ENCODE peak calls at places on chromosomes 11 and 22, in seven cellular contexts. T is HCT116, P is H1, F is GM12878, S is A549, X is HepG2, Y is K562. J is an unnamed sample. For H3K4me1, the result is how much of the 10 kb centered on the place peaks cover.

GRCh38 chr22:18042685-18043084 is 18.3 kb upstream of the MICAL3 start:
- DNase-seq in X (no peak), T (no peak), S (no peak), Y (no peak), P (no peak), F (no peak), J (no peak)

GRCh38 chr11:21654091-21654490 is 538.8 kb upstream of the ANO5 start:
- DNase-seq in Y (no peak), F (no peak), S (no peak), P (no peak), T (no peak), X (no peak), J (no peak)

GRCh38 chr11:124801014-124801413 is 808 bp upstream of the MSANTD2 start:
- DNase-seq in Y (no peak), S (no peak), P (no peak), X (no peak), F (no peak), T (no peak), J (peak)

GRCh38 chr11:95084509-95084908 is 5.1 kb upstream of the ENDOD1 start:
- DNase-seq in F (no peak), S (no peak), P (no peak), Y (no peak), T (no peak), X (no peak), J (no peak)

GRCh38 chr11:63839508-63840355 is 822 bp downstream of the MARK2 start:
- DNase-seq in X (no peak), P (no peak), F (no peak), Y (no peak), T (no peak), S (no peak), J (peak)

GRCh38 chr11:19646308-19646707 is 66.3 kb upstream of the NAV2 start:
- DNase-seq in X (no peak), Y (no peak), P (no peak), S (no peak), F (no peak), T (no peak), J (no peak)

GRCh38 chr11:119370486-119371046 is 10.9 kb downstream of the USP2 start:
- DNase-seq in S (no peak), P (no peak), X (peak), T (no peak), Y (no peak), F (no peak), J (no peak)

GRCh38 chr11:123702137-123702536 is 39.3 kb downstream of the ZNF202 start:
- DNase-seq in T (no peak), S (no peak), P (no peak), F (peak), X (no peak), Y (no peak), J (no peak)

GRCh38 chr11:47257518-47258316 is at the start of gene NR1H3:
- DNase-seq in T (no peak), F (no peak), Y (peak), P (peak), X (peak), S (peak), J (peak)

GRCh38 chr11:35511666-35512065 is 13.8 kb downstream of the PAMR1 start:
- DNase-seq in F (no peak), Y (no peak), T (no peak), X (no peak), S (peak), P (no peak), J (no peak)

GRCh38 chr11:62104816-62105610 is 18.8 kb upstream of the INCENP start:
- DNase-seq in F (no peak), P (no peak), T (no peak), S (no peak), Y (peak), X (no peak), J (peak)

GRCh38 chr11:20770421-20770935 is 101.1 kb downstream of the NELL1 start:
- DNase-seq in P (no peak), Y (no peak), T (no peak), X (no peak), F (no peak), S (no peak), J (no peak)

GRCh38 chr11:76288166-76288978 is 82.1 kb upstream of the WNT11 start:
- DNase-seq in F (no peak), Y (no peak), S (no peak), T (no peak), X (no peak), P (no peak), J (peak)

GRCh38 chr22:47918276-47918928 is 1156.0 kb downstream of the TBC1D22A start:
- DNase-seq in S (no peak), P (no peak), X (no peak), T (no peak), F (peak), Y (no peak), J (no peak)

GRCh38 chr22:35023692-35024363 is 42.1 kb upstream of the ISX start:
- DNase-seq in Y (peak), F (no peak), S (peak), X (no peak), P (peak), T (peak), J (no peak)

GRCh38 chr11:57438345-57439280 is 11.7 kb upstream of the SLC43A3 start:
- DNase-seq in S (no peak), F (no peak), Y (no peak), T (no peak), P (no peak), X (peak), J (no peak)

GRCh38 chr22:26435327-26436093 is 6.5 kb downstream of the ASPHD2 start:
- DNase-seq in X (no peak), S (no peak), Y (no peak), P (no peak), F (no peak), T (no peak), J (no peak)

GRCh38 chr11:105181100-105181499 is 41.5 kb upstream of the CARD18 start:
- DNase-seq in T (no peak), P (no peak), F (no peak), S (no peak), Y (no peak), X (no peak), J (peak)

GRCh38 chr22:27718186-27719032 is 83.1 kb downstream of the MN1 start:
- DNase-seq in S (peak), X (peak), T (peak), F (no peak), P (no peak), Y (peak), J (peak)

GRCh38 chr11:22703561-22703960 is 37.1 kb downstream of the GAS2 start:
- DNase-seq in S (no peak), P (no peak), X (peak), F (no peak), T (no peak), Y (no peak), J (peak)

GRCh38 chr11:113014731-113015455 is 53.7 kb downstream of the NCAM1 start:
- DNase-seq in P (no peak), Y (no peak), X (no peak), T (no peak), F (no peak), S (no peak), J (no peak)

GRCh38 chr11:123194308-123195181 is 503 bp downstream of the CLMP start:
- DNase-seq in S (no peak), X (no peak), F (no peak), Y (no peak), T (no peak), P (no peak), J (no peak)

GRCh38 chr11:12150831-12151382 is 40.5 kb downstream of the MICAL2 start:
- DNase-seq in X (no peak), T (no peak), F (no peak), P (no peak), S (no peak), Y (peak), J (no peak)

GRCh38 chr11:43952401-43953342 is 10.2 kb downstream of the C11orf96 start:
- DNase-seq in S (no peak), F (no peak), X (no peak), T (no peak), P (no peak), Y (peak), J (no peak)

GRCh38 chr22:29216873-29217666 is 11.4 kb downstream of the EMID1 start:
- DNase-seq in P (no peak), T (no peak), S (peak), F (no peak), Y (no peak), X (peak), J (no peak)

GRCh38 chr11:83836883-83837654 is 550.9 kb upstream of the CCDC90B start:
- DNase-seq in F (peak), S (peak), Y (peak), X (peak), P (peak), T (peak), J (peak)

GRCh38 chr11:82767123-82767522 is 33.5 kb upstream of the FAM181B start:
- DNase-seq in F (no peak), X (no peak), Y (no peak), S (no peak), P (no peak), T (no peak), J (no peak)

GRCh38 chr22:36442506-36443197 is 38.8 kb downstream of the TXN2 start:
- DNase-seq in F (no peak), T (no peak), P (no peak), X (no peak), S (no peak), Y (no peak), J (no peak)

GRCh38 chr11:124754710-124755109 is 2.7 kb upstream of the VSIG2 start:
- DNase-seq in T (no peak), X (no peak), F (no peak), Y (no peak), S (no peak), P (no peak), J (no peak)

GRCh38 chr22:44179196-44179988 is 1.3 kb upstream of the PARVG start:
- DNase-seq in P (no peak), X (no peak), Y (no peak), T (no peak), S (no peak), F (no peak), J (no peak)

GRCh38 chr11:460331-461199 is 10.5 kb downstream of the PTDSS2 start:
- DNase-seq in T (no peak), X (no peak), Y (peak), F (no peak), S (peak), P (no peak), J (no peak)

GRCh38 chr22:38543822-38544221 is 26.2 kb downstream of the DMC1 start:
- DNase-seq in Y (no peak), S (no peak), X (no peak), P (no peak), T (no peak), F (no peak), J (no peak)

GRCh38 chr11:73227571-73228211 is 9.6 kb downstream of the P2RY2 start:
- DNase-seq in S (no peak), X (no peak), Y (no peak), F (no peak), P (peak), T (peak), J (no peak)

GRCh38 chr11:71425409-71425808 is 22.8 kb downstream of the DHCR7 start:
- DNase-seq in T (no peak), P (no peak), S (peak), X (no peak), Y (no peak), F (no peak), J (no peak)

GRCh38 chr11:45771194-45771941 is 33.6 kb upstream of the SLC35C1 start:
- DNase-seq in T (peak), F (no peak), S (peak), P (peak), Y (peak), X (peak), J (peak)

GRCh38 chr11:10295056-10295901 is 1.3 kb upstream of the SBF2 start:
- DNase-seq in P (no peak), X (no peak), F (no peak), Y (no peak), S (no peak), T (no peak), J (peak)

GRCh38 chr11:10289765-10290420 is 4.1 kb downstream of the SBF2 start:
- DNase-seq in F (no peak), P (no peak), S (no peak), T (no peak), Y (no peak), X (no peak), J (no peak)

GRCh38 chr11:10294289-10294953 is 402 bp upstream of the SBF2 start:
- DNase-seq in F (no peak), P (peak), Y (peak), T (no peak), S (peak), X (no peak), J (peak)

GRCh38 chr11:10288881-10289764 is 4.9 kb downstream of the SBF2 start:
- DNase-seq in S (no peak), P (no peak), X (peak), F (no peak), Y (no peak), T (no peak), J (no peak)

GRCh38 chr11:10293423-10294288 is at the start of gene SBF2:
- DNase-seq in X (peak), F (no peak), S (peak), P (peak), Y (peak), T (no peak), J (peak)
- TF ChIP-seq POLR2A in X (peak), F (peak), S (peak), P (peak), Y (no peak), T (peak), J (peak)

GRCh38 chr11:111438168-111438567 is 59.1 kb upstream of the POU2AF1 start:
- DNase-seq in F (no peak), X (no peak), S (no peak), T (no peak), Y (no peak), P (no peak), J (no peak)
- H3K4me1 ChIP-seq in F (under half), X (under half), S (under half), T (under half), Y (under half), P (under half), J (under half)

GRCh38 chr11:33913991-33914390 is 22.1 kb upstream of the LMO2 start:
- DNase-seq in P (no peak), F (no peak), Y (no peak), S (no peak), X (no peak), T (no peak), J (no peak)

GRCh38 chr11:33915521-33915920 is 23.6 kb upstream of the LMO2 start:
- DNase-seq in X (no peak), F (no peak), P (no peak), S (no peak), T (no peak), Y (no peak), J (no peak)

GRCh38 chr11:33910960-33911339 is 19.1 kb upstream of the LMO2 start:
- DNase-seq in P (no peak), T (no peak), X (no peak), S (no peak), Y (no peak), F (no peak), J (no peak)

GRCh38 chr11:33910261-33910959 is 18.5 kb upstream of the LMO2 start:
- DNase-seq in F (no peak), T (no peak), S (no peak), X (no peak), Y (no peak), P (no peak), J (peak)

GRCh38 chr11:33912405-33913361 is 20.8 kb upstream of the LMO2 start:
- DNase-seq in X (no peak), F (peak), Y (peak), P (no peak), S (peak), T (peak), J (no peak)
- TF ChIP-seq MAX in X (no peak), F (no peak), Y (peak), P (no peak), S (no peak), T (peak), J (no peak)

GRCh38 chr11:16605971-16606783 is 132.3 kb upstream of the C11orf58 start:
- DNase-seq in Y (peak), X (peak), S (peak), F (peak), T (peak), P (peak), J (peak)

GRCh38 chr11:16603890-16604783 is 134.3 kb upstream of the C11orf58 start:
- DNase-seq in S (no peak), F (no peak), Y (peak), P (peak), T (no peak), X (no peak), J (no peak)

GRCh38 chr11:16605440-16605970 is 132.9 kb upstream of the C11orf58 start:
- DNase-seq in F (no peak), T (no peak), Y (peak), P (no peak), S (no peak), X (no peak), J (peak)

GRCh38 chr11:16603245-16603644 is 135.2 kb upstream of the C11orf58 start:
- DNase-seq in Y (peak), T (no peak), S (no peak), P (no peak), X (no peak), F (no peak), J (no peak)

GRCh38 chr11:16604784-16605439 is 133.5 kb upstream of the C11orf58 start:
- DNase-seq in Y (peak), T (no peak), P (peak), S (no peak), F (no peak), X (no peak), J (peak)
- TF ChIP-seq POLR2A in Y (no peak), T (no peak), P (no peak), S (no peak), F (no peak), X (no peak), J (no peak)

DNA sequence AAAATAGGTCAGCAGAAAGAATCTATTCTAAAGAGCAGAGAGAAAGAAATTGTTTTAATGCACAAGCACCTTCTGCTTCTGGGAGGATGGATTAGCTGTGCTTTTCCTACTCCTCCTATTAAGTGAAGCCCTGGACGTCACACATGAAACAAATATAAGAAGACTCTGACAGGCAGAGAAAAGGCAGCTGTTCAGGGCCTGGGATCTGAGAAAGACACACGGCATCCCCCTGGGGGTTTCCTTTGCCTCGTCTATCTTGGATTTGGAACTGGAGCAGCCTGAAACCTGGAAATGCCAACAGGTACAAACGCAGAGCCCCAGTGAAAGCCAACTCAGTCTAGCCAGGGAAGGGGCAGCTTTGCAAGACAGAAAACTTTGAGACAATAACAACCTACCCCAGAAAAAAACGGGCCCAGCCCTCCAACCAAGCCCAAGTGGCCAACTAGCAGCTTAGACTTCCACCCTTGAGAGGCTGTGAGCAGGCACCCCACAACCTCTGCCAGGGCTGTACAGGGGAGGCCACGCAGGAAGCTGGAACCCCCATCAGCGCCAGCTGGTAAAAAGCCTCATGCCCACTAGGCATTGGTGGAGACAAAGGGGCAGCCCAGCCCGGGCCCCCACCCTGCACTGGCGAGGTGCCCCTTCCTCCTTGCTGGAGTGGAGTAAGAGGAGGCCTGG is 7.3 kb downstream of the CERK start:
- DNase-seq in Y (no peak), P (no peak), S (no peak), F (no peak), X (no peak), T (no peak), J (no peak)
- H3K4me1 ChIP-seq in Y (under half), P (under half), S (under half), F (under half), X (half or more), T (under half), J (under half)

DNA sequence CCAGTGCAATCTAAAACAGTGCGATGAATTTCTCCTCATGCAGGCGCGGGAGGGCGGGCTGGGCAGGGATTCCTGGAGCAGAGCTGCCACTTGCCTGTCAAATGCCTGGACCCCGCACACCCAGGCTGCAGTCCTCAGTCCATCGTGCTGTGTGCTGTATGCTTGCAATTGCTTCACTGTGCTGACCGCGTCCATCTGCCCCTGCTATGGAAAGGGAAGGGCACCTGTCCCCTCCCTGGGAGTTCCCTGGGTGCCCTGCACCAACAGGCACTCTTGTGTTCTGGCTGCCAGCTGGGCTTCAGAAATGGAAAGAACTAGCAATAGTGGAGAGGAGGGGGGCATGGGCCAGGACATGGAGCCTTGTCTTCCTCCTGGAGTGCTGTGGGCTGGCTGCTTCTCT is 185.4 kb upstream of the B3GAT1 start:
- DNase-seq in S (no peak), P (peak), X (no peak), Y (no peak), T (no peak), F (no peak), J (no peak)
- TF ChIP-seq MAX in S (no peak), P (no peak), X (no peak), Y (no peak), T (no peak), F (no peak), J (no peak)

GRCh38 chr22:41444360-41445170 is 2.0 kb downstream of the TOB2 start:
- DNase-seq in S (peak), P (peak), Y (peak), F (peak), X (peak), T (peak), J (peak)
- TF ChIP-seq POLR2A in S (no peak), P (no peak), Y (no peak), F (no peak), X (peak), T (no peak), J (peak)

J was measured in endothelial cell of umbilical vein.